ENCODE peak calls at places on chromosomes 5 and 9, in six cellular contexts. Y, W, H, S, J and A are unnamed samples.

GRCh38 chr9:117733465-117733864 is 29.3 kb downstream of the TLR4 start:
- DNase-seq in Y (no peak), W (no peak), H (no peak), S (no peak), J (no peak), A (no peak)

GRCh38 chr5:14698495-14698894 is 34.0 kb downstream of the OTULIN start:
- DNase-seq in Y (no peak), W (no peak), H (no peak), S (no peak), J (no peak), A (no peak)

GRCh38 chr5:139495644-139496435 is 13.3 kb upstream of the STING1 start:
- DNase-seq in Y (no peak), W (no peak), H (peak; percentile 43), S (no peak), J (peak; percentile 37), A (no peak)

GRCh38 chr5:127299678-127300077 is 9.1 kb downstream of the MEGF10 start:
- DNase-seq in Y (no peak), W (no peak), H (no peak), S (no peak), J (no peak), A (no peak)

GRCh38 chr9:98658965-98659364 is 49.8 kb downstream of the GABBR2 start:
- DNase-seq in Y (no peak), W (no peak), H (peak; percentile 40), S (no peak), J (no peak), A (no peak)

GRCh38 chr9:100601216-100601615 is 23.3 kb downstream of the CAVIN4 start:
- DNase-seq in Y (no peak), W (peak; percentile 41), H (peak; percentile 60), S (peak; percentile 81), J (peak; percentile 44), A (peak; percentile 61)

GRCh38 chr5:58127486-58128220 is 332.2 kb downstream of the PLK2 start:
- DNase-seq in Y (no peak), W (no peak), H (no peak), S (no peak), J (no peak), A (no peak)

GRCh38 chr5:95842955-95843544 is 20.5 kb upstream of the GLRX start:
- DNase-seq in Y (peak; percentile 88), W (no peak), H (peak; percentile 90), S (peak; percentile 57), J (peak; percentile 84), A (no peak)

GRCh38 chr9:105886136-105886535 is 191.8 kb downstream of the TMEM38B start:
- DNase-seq in Y (no peak), W (no peak), H (no peak), S (no peak), J (no peak), A (no peak)

GRCh38 chr9:109923826-109924225 is 143.8 kb downstream of the PALM2AKAP2 start:
- DNase-seq in Y (no peak), W (no peak), H (no peak), S (no peak), J (no peak), A (peak; percentile 42)

GRCh38 chr5:139246394-139246793 is 47.1 kb upstream of the MATR3 start:
- DNase-seq in Y (no peak), W (no peak), H (no peak), S (peak; percentile 36), J (peak; percentile 43), A (no peak)

GRCh38 chr9:93675336-93676150 is 99.2 kb downstream of the PHF2 start:
- DNase-seq in Y (no peak), W (no peak), H (no peak), S (peak; percentile 20), J (no peak), A (peak; percentile 13)

GRCh38 chr5:13814293-13814692 is 130.2 kb downstream of the DNAH5 start:
- DNase-seq in Y (no peak), W (no peak), H (no peak), S (no peak), J (peak; percentile 0), A (no peak)

GRCh38 chr5:1175801-1176472 is 25.5 kb upstream of the SLC6A19 start:
- DNase-seq in Y (no peak), W (no peak), H (no peak), S (no peak), J (no peak), A (peak; percentile 11)

GRCh38 chr5:3310551-3311340 is 284.9 kb upstream of the IRX1 start:
- DNase-seq in Y (peak; percentile 64), W (no peak), H (no peak), S (no peak), J (no peak), A (no peak)

GRCh38 chr5:162214551-162214950 is 147.0 kb downstream of the GABRG2 start:
- DNase-seq in Y (no peak), W (no peak), H (no peak), S (no peak), J (no peak), A (no peak)

GRCh38 chr9:92414566-92414965 is 9.7 kb downstream of the OMD start:
- DNase-seq in Y (no peak), W (no peak), H (no peak), S (no peak), J (no peak), A (no peak)

GRCh38 chr5:14914603-14915277 is 43.2 kb upstream of the ANKH start:
- DNase-seq in Y (no peak), W (no peak), H (peak; percentile 42), S (no peak), J (peak; percentile 84), A (no peak)

GRCh38 chr5:151686673-151687378 is at the start of gene SPARC:
- DNase-seq in Y (peak; percentile 62), W (peak; percentile 91), H (peak; percentile 98), S (peak; percentile 90), J (peak; percentile 94), A (peak; percentile 68)

GRCh38 chr5:145776886-145777285 is 58.3 kb downstream of the PRELID2 start:
- DNase-seq in Y (no peak), W (no peak), H (peak; percentile 27), S (no peak), J (peak; percentile 42), A (no peak)

GRCh38 chr9:14366071-14366470 is 52.1 kb upstream of the NFIB start:
- DNase-seq in Y (no peak), W (peak; percentile 94), H (peak; percentile 86), S (no peak), J (peak; percentile 70), A (no peak)

GRCh38 chr9:76676857-76677256 is 87.4 kb upstream of the PCA3 start:
- DNase-seq in Y (no peak), W (no peak), H (no peak), S (no peak), J (no peak), A (no peak)

GRCh38 chr9:37983381-37984067 is 79.6 kb upstream of the SLC25A51 start:
- DNase-seq in Y (no peak), W (no peak), H (no peak), S (no peak), J (no peak), A (no peak)

GRCh38 chr5:38905516-38905915 is 59.7 kb downstream of the OSMR start:
- DNase-seq in Y (peak; percentile 25), W (no peak), H (no peak), S (no peak), J (no peak), A (no peak)

GRCh38 chr9:92657296-92658094 is 12.4 kb downstream of the IPPK start:
- DNase-seq in Y (no peak), W (no peak), H (no peak), S (no peak), J (no peak), A (no peak)

GRCh38 chr9:126343271-126343700 is 16.7 kb downstream of the MVB12B start:
- DNase-seq in Y (no peak), W (no peak), H (no peak), S (no peak), J (no peak), A (no peak)

GRCh38 chr9:137307255-137308101 is 5.4 kb upstream of the NRARP start:
- DNase-seq in Y (no peak), W (no peak), H (peak; percentile 25), S (peak; percentile 90), J (no peak), A (no peak)

GRCh38 chr9:131402738-131403492 is 9.0 kb downstream of the PRRC2B start:
- DNase-seq in Y (no peak), W (no peak), H (peak; percentile 93), S (no peak), J (peak; percentile 83), A (peak; percentile 42)

DNA sequence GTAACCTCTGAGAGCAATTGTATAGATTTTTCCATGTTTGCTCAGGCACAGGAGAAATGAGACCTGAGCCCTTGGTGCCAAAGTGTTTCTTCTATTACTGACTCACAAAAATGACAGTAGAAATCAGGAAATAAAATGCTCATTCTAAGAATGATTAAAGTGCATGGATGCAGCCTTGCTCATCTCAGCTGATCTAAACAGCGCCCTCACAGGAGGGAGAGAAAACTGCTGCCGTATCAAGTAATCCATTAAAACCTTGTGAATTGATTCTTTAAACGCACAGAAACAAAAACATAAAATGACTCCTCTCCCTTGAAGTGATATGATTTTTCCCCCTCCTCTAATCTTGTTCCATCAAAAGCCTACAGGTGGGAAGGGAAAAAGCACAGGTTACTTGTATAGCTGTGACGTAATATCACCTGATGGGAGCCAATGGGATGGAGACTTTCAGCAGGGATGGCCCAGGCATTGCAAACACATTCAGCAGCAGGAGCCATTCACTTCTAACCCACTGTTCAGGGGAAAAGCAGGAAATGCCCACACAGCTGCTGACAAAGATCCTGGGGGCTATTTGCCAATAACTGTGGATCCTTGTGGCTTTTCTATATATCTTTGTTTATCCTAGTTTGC is 76.7 kb downstream of the PLCXD3 start:
- DNase-seq in Y (no peak), W (no peak), H (peak; percentile 7), S (peak; percentile 41), J (no peak), A (peak; percentile 57)
- TF ChIP-seq CTCF in Y (peak; percentile 75), W (peak; percentile 63), H (peak; percentile 54), S (peak; percentile 88), J (peak; percentile 67), A (peak; percentile 76)

GRCh38 chr5:134075102-134075501 is 39.4 kb upstream of the TCF7 start:
- DNase-seq in Y (no peak), W (no peak), H (no peak), S (no peak), J (no peak), A (no peak)
- TF ChIP-seq CTCF in Y (no peak), W (no peak), H (no peak), S (no peak), J (no peak), A (no peak)

DNA sequence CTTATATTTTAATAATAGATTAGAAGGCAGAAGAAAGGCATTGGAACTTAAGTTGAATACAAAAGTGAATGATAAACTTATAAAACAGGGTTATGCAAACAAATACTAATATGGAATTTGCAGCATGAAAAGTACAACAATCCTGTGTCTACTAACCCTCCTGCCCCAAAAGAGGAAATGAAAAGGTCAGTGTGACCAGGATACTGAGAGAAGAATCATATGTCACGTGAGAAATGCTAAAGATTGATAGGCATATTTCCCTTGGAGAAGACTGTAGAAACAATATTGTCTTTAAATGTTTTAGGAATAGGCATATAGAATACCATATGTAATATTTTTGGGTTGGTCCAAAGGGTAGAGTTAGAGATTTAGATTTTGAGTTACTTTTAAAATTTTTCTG is 3.8 kb downstream of the WDR36 start:
- DNase-seq in Y (no peak), W (no peak), H (no peak), S (no peak), J (no peak), A (no peak)
- TF ChIP-seq CTCF in Y (no peak), W (no peak), H (no peak), S (no peak), J (no peak), A (no peak)

DNA sequence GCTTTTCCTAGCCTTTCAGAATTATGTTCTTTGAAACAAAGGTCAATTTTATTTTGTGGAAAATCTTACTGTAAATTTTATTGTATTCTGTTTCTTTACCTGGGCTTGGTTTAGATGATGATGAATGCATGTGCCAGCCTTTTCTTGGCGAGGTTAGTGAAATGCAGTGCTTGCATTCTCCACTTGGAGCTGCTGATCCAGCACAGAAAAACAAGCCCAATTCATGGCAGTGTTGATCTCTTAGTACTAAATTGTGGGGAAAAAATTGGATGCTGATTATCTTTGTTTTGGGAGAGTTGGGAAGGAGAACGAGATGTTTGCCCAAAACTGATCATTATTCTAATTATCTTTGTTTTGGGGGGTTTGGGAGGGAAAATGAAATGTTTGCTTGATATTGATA is 3.7 kb downstream of the HABP4 start:
- DNase-seq in Y (peak; percentile 48), W (no peak), H (no peak), S (no peak), J (peak; percentile 31), A (no peak)
- TF ChIP-seq CTCF in Y (peak; percentile 68), W (peak; percentile 56), H (peak; percentile 64), S (peak; percentile 56), J (peak; percentile 75), A (peak; percentile 37)